ENCODE peak calls at places on chromosome 2, in four cellular contexts. E is psoas muscle, F is K562, R is colonic mucosa. J is an unnamed sample.
A peak's percentile ranks its signal among the peaks of the same experiment; 100 is the strongest.

GRCh38 chr2:149733936-149734685 is 146.5 kb upstream of the MMADHC start:
- DNase-seq in R (no peak), F (no peak), E (no peak), J (no peak)

GRCh38 chr2:224173882-224174415 is 134.9 kb upstream of the SERPINE2 start:
- DNase-seq in R (no peak), F (no peak), E (no peak), J (no peak)

GRCh38 chr2:118241128-118241527 is 152.9 kb downstream of the INSIG2 start:
- DNase-seq in R (no peak), F (no peak), E (no peak), J (no peak)

GRCh38 chr2:133627741-133628140 is 59.5 kb upstream of the NCKAP5 start:
- DNase-seq in R (no peak), E (no peak), F (no peak), J (no peak)

GRCh38 chr2:230931556-230932231 is 6.7 kb upstream of the GPR55 start:
- DNase-seq in E (no peak), F (no peak), R (no peak), J (no peak)

GRCh38 chr2:127217470-127218325 is 2.4 kb downstream of the CYP27C1 start:
- DNase-seq in F (no peak), E (no peak), R (no peak), J (no peak)

GRCh38 chr2:96800762-96801463 is 15.2 kb upstream of the CNNM3 start:
- DNase-seq in F (peak; percentile 68), R (peak; percentile 80), E (peak; percentile 92), J (peak; percentile 89)

GRCh38 chr2:197500503-197501179 is 462 bp downstream of the HSPE1 start:
- DNase-seq in F (no peak), E (no peak), R (no peak), J (no peak)

GRCh38 chr2:25132296-25132630 is 36.1 kb downstream of the POMC start:
- DNase-seq in E (peak; percentile 8), F (no peak), R (no peak), J (no peak)
- H3K4me3 ChIP-seq in E (peak overlapping the region; percentile 34), F (no peak overlapping the region), R (no peak overlapping the region), J (no peak overlapping the region)

GRCh38 chr2:136019304-136019703 is 33.9 kb upstream of the DARS1 start:
- DNase-seq in R (no peak), E (no peak), F (no peak), J (no peak)
- H3K4me1 ChIP-seq in R (peaks cover 1% of the 10 kb centered on the region), E (peaks cover 13% of the 10 kb centered on the region), F (no peaks in the 10 kb centered on the region), J (no peaks in the 10 kb centered on the region)

GRCh38 chr2:8486141-8486540 is 195.7 kb upstream of the ID2 start:
- DNase-seq in R (no peak), F (no peak), E (no peak), J (no peak)
- H3K4me3 ChIP-seq in R (no peak overlapping the region), F (no peak overlapping the region), E (no peak overlapping the region), J (no peak overlapping the region)

GRCh38 chr2:236085211-236085610 is 83.0 kb downstream of the GBX2 start:
- DNase-seq in E (no peak), F (no peak), R (no peak), J (no peak)

GRCh38 chr2:236086403-236086970 is 81.7 kb downstream of the GBX2 start:
- DNase-seq in F (no peak), R (no peak), E (no peak), J (no peak)

GRCh38 chr2:236086971-236087465 is 81.2 kb downstream of the GBX2 start:
- DNase-seq in F (no peak), E (no peak), R (no peak), J (no peak)

GRCh38 chr2:236083934-236084333 is 84.3 kb downstream of the GBX2 start:
- DNase-seq in R (peak; percentile 24), E (no peak), F (no peak), J (no peak)

DNA sequence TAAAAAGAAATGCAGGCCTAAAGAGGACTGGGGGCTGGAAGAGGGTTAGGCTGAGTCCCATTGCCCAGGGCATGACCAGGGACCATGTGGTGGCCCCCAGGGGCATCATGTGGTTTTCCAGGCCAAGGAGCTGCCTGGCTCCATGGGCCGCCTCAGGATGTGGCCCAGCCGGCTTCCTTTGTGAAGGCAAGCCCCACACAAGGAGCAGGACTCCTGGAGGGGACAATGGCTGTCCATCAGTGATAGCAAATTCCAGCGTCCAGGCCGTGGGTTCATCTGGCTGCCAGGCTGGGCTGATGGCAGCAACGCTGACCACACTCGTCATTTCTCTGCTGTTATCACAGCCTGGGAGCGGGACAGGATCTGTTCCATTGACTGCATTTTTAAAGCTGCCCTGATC is 82.5 kb downstream of the GBX2 start:
- DNase-seq in R (no peak), F (no peak), E (no peak), J (no peak)
- H3K4me1 ChIP-seq in R (no peaks in the 10 kb centered on the region), F (no peaks in the 10 kb centered on the region), E (no peaks in the 10 kb centered on the region), J (no peaks in the 10 kb centered on the region)

GRCh38 chr2:64260093-64260808 is 116.0 kb upstream of the PELI1 start:
- DNase-seq in E (no peak), F (no peak), R (no peak), J (no peak)
- H3K4me3 ChIP-seq in E (no peak overlapping the region), F (no peak overlapping the region), R (no peak overlapping the region), J (no peak overlapping the region)

GRCh38 chr2:43397411-43397810 is 171.0 kb upstream of the ZFP36L2 start:
- DNase-seq in F (no peak), E (no peak), R (no peak), J (no peak)

GRCh38 chr2:43400508-43400907 is 174.1 kb upstream of the ZFP36L2 start:
- DNase-seq in F (no peak), R (no peak), E (no peak), J (no peak)

GRCh38 chr2:43399515-43400245 is 173.3 kb upstream of the ZFP36L2 start:
- DNase-seq in R (no peak), E (no peak), F (no peak), J (no peak)

GRCh38 chr2:43399098-43399497 is 172.7 kb upstream of the ZFP36L2 start:
- DNase-seq in R (no peak), E (no peak), F (no peak), J (no peak)

DNA sequence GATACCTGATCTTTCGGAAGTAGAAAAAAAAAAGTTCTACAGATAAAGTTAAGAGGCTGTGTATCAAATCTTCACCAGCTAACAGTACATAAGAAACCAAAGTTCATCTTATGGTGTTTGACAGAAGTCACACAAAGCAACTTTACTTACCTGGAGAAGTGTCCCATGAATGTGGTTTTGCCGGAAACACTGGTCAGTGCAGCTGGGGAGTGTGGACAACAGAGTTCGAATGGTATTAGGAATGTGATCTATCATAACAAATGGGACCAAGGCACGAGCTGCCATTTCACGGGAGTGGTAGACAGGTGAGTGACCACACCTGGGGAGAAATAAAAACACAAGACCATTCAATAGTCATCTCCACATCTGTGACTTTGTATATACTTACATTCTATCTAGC is 171.4 kb upstream of the ZFP36L2 start:
- DNase-seq in F (no peak), R (no peak), E (no peak), J (no peak)
- H3K4me1 ChIP-seq in F (no peaks in the 10 kb centered on the region), R (no peaks in the 10 kb centered on the region), E (peaks cover 21% of the 10 kb centered on the region), J (no peaks in the 10 kb centered on the region)

GRCh38 chr2:35228584-35228983 is 1127.0 kb upstream of the CRIM1 start:
- DNase-seq in R (no peak), F (no peak), E (no peak), J (no peak)
- H3K4me3 ChIP-seq in R (no peak overlapping the region), F (no peak overlapping the region), E (no peak overlapping the region), J (no peak overlapping the region)